ENCODE peak calls at places on chromosomes 13 and 19, in ten cellular contexts. H is GM06990, Y is HFF-Myc, A is uterus, G is left ventricle myocardium inferior, J is nephron progenitor cell, Z is fibroblast of the aortic adventitia, L is psoas muscle, O is prostate gland, B is MCF 10A. X is an unnamed sample.

GRCh38 chr13:104015646-104016396 is 949.6 kb upstream of the SLC10A2 start:
- DNase-seq in H (no peak), Y (no peak), A (no peak), G (no peak), J (no peak), Z (peak; percentile 88), L (no peak), O (no peak), B (no peak), X (no peak)

GRCh38 chr13:72689181-72689696 is 38.2 kb downstream of the MZT1 start:
- DNase-seq in H (no peak), Y (no peak), A (no peak), G (no peak), J (no peak), Z (no peak), L (no peak), O (no peak), B (no peak), X (no peak)

GRCh38 chr13:111880185-111880584 is 186.8 kb upstream of the SOX1 start:
- DNase-seq in H (no peak), Y (no peak), A (no peak), G (no peak), J (no peak), Z (no peak), L (no peak), O (peak; percentile 2), B (no peak), X (no peak)

GRCh38 chr19:49439841-49440240 is 1.5 kb downstream of the SLC17A7 start:
- DNase-seq in H (no peak), Y (no peak), A (no peak), G (no peak), J (no peak), Z (no peak), L (no peak), O (no peak), B (no peak), X (no peak)

GRCh38 chr19:46787040-46787330 is 1.4 kb downstream of the SLC1A5 start:
- DNase-seq in H (no peak), Y (no peak), A (no peak), G (no peak), J (no peak), Z (no peak), L (no peak), O (no peak), B (no peak), X (no peak)

GRCh38 chr13:68428292-68428691 is 1198.2 kb upstream of the PCDH9 start:
- DNase-seq in H (no peak), Y (no peak), A (no peak), G (no peak), J (no peak), Z (no peak), L (no peak), O (no peak), B (peak; percentile 28), X (no peak)

GRCh38 chr13:64640002-64640401 is 2590.1 kb downstream of the PCDH9 start:
- DNase-seq in H (no peak), Y (no peak), A (no peak), G (no peak), J (no peak), Z (no peak), L (no peak), O (no peak), B (no peak), X (no peak)

GRCh38 chr19:32104465-32105235 is 240.8 kb upstream of the ZNF507 start:
- DNase-seq in H (no peak), Y (no peak), A (peak; percentile 69), G (no peak), J (peak; percentile 46), Z (no peak), L (no peak), O (peak; percentile 50), B (peak; percentile 0), X (no peak)

GRCh38 chr19:12695997-12696365 is 450 bp downstream of the FBXW9 start:
- DNase-seq in H (no peak), Y (no peak), A (no peak), G (no peak), J (no peak), Z (no peak), L (no peak), O (no peak), B (no peak), X (no peak)

GRCh38 chr13:100627142-100627541 is 38.6 kb upstream of the GGACT start:
- DNase-seq in H (no peak), Y (no peak), A (no peak), G (no peak), J (no peak), Z (no peak), L (no peak), O (no peak), B (no peak), X (no peak)

GRCh38 chr13:100625447-100625846 is 36.9 kb upstream of the GGACT start:
- DNase-seq in H (no peak), Y (no peak), A (no peak), G (no peak), J (no peak), Z (no peak), L (no peak), O (no peak), B (no peak), X (no peak)

GRCh38 chr13:100633461-100633860 is 41.1 kb downstream of the TMTC4 start:
- DNase-seq in H (no peak), Y (no peak), A (no peak), G (no peak), J (no peak), Z (peak; percentile 94), L (no peak), O (no peak), B (peak; percentile 57), X (peak; percentile 79)

GRCh38 chr13:100634686-100635085 is 39.9 kb downstream of the TMTC4 start:
- DNase-seq in H (no peak), Y (no peak), A (no peak), G (no peak), J (no peak), Z (no peak), L (no peak), O (no peak), B (no peak), X (no peak)

GRCh38 chr13:100630564-100630963 is 42.0 kb upstream of the GGACT start:
- DNase-seq in H (no peak), Y (no peak), A (no peak), G (no peak), J (no peak), Z (no peak), L (no peak), O (no peak), B (no peak), X (no peak)
- TF ChIP-seq CTCF in H (no peak), Y (no peak), A (no peak), G (no peak), J (no peak), Z (no peak), L (no peak), O (no peak), B (no peak), X (no peak)

DNA sequence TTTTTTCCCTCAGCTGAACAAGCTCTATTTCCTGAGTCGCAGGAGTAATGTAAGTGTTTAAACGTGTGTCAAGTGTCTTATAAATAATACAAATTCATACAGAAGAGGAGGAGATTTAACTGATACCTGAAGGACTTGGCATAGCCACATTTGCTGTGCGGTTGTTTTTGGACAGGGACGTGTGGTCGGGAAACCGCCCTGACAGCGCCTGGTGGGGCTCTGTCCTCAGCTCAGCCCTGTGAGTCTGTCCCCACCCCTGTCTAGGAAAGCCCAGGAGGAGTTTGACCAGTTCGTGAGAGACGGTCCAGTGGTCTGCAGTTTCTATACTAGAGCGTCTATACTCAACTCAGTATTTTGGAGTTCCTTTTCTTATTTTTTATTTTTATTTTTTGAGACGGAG is 16.7 kb downstream of the ZIC2 start:
- DNase-seq in H (no peak), Y (no peak), A (no peak), G (no peak), J (no peak), Z (no peak), L (no peak), O (no peak), B (no peak), X (no peak)
- TF ChIP-seq CTCF in H (no peak), Y (no peak), A (no peak), G (no peak), J (no peak), Z (no peak), L (no peak), O (no peak), B (no peak), X (no peak)

DNA sequence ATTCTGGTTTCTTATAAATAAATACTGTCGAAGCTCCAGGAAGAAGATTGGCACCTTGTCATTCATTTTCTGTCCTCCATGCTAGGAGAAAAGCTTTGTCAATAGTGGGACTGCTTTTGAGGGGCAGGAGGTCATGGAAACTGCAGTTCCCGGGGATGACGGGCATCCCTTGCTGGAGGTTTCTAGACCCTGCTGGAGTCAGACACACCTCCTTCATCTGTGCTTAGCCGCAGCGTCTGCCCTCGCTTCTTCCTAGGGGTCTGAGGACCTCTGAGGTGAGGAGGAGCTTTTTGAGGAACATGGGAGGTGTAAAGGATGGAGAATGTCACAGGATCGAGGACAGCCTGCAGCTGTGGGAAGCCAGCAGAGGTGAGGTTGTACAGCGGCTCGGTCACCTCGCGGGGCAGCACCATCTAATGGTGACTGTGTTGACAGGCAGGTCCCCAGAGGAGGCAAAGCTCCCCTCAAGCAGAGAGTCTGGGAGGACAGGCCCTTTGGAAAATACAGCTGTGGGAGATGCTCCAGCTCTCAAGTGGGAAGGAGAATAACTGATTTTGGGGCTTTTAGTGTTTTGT is 172.7 kb upstream of the RNF113B start:
- DNase-seq in H (no peak), Y (no peak), A (no peak), G (no peak), J (peak; percentile 37), Z (no peak), L (no peak), O (no peak), B (no peak), X (no peak)
- TF ChIP-seq CTCF in H (peak; percentile 31), Y (no peak), A (no peak), G (peak; percentile 55), J (no peak), Z (no peak), L (peak; percentile 9), O (no peak), B (no peak), X (no peak)

GRCh38 chr13:27797228-27797624 is 4.9 kb downstream of the GSX1 start:
- DNase-seq in H (no peak), Y (no peak), A (no peak), G (no peak), J (peak; percentile 77), Z (peak; percentile 8), L (no peak), O (no peak), B (peak; percentile 16), X (no peak)
- TF ChIP-seq CTCF in H (no peak), Y (no peak), A (no peak), G (no peak), J (peak; percentile 47), Z (peak; percentile 12), L (no peak), O (no peak), B (peak; percentile 27), X (peak; percentile 25)

GRCh38 chr19:2461751-2462634 is 5.2 kb upstream of the LMNB2 start:
- DNase-seq in H (peak; percentile 80), Y (no peak), A (no peak), G (peak; percentile 67), J (peak; percentile 63), Z (peak; percentile 51), L (peak; percentile 70), O (no peak), B (peak; percentile 90), X (no peak)
- TF ChIP-seq CTCF in H (peak; percentile 2), Y (peak; percentile 4), A (no peak), G (no peak), J (no peak), Z (peak; percentile 44), L (no peak), O (no peak), B (peak; percentile 21), X (peak; percentile 36)